ENCODE peak calls at places on chromosomes 5 and 9, in nine cellular contexts. O is brain microvascular endothelial cell, T is fibroblast of mammary gland, W is heart right ventricle, V is esophagus muscularis mucosa, U is PC-9, S is PC-3, Y is gastrocnemius medialis, G is fibroblast of villous mesenchyme. D is an unnamed sample.

GRCh38 chr9:99059074-99059894 is 45.6 kb upstream of the TGFBR1 start:
- DNase-seq in O (no peak), T (no peak), W (peak; percentile 49), V (no peak), U (no peak), S (peak; percentile 19), Y (peak; percentile 20), G (no peak), D (peak; percentile 9)

GRCh38 chr9:6450641-6451375 is 37.8 kb downstream of the UHRF2 start:
- DNase-seq in O (no peak), T (no peak), W (no peak), V (no peak), U (no peak), S (no peak), Y (no peak), G (no peak), D (no peak)

GRCh38 chr9:79701651-79702050 is 129.9 kb downstream of the TLE4 start:
- DNase-seq in O (no peak), T (peak; percentile 8), W (no peak), V (peak; percentile 45), U (no peak), S (peak; percentile 11), Y (no peak), G (peak; percentile 42), D (no peak)

GRCh38 chr9:79572032-79572890 is 496 bp downstream of the TLE4 start:
- DNase-seq in O (peak; percentile 36), T (peak; percentile 35), W (no peak), V (peak; percentile 91), U (no peak), S (peak; percentile 39), Y (no peak), G (peak; percentile 43), D (peak; percentile 55)

GRCh38 chr9:134144801-134145200 is 8.9 kb downstream of the WDR5 start:
- DNase-seq in O (no peak), T (no peak), W (no peak), V (no peak), U (no peak), S (no peak), Y (no peak), G (no peak), D (no peak)

GRCh38 chr5:36363101-36363500 is 61.4 kb upstream of the RANBP3L start:
- DNase-seq in O (peak; percentile 84), T (peak; percentile 71), W (no peak), V (no peak), U (no peak), S (peak; percentile 63), Y (no peak), G (peak; percentile 63), D (peak; percentile 65)

GRCh38 chr9:3903906-3904305 is 378.1 kb upstream of the RFX3 start:
- DNase-seq in O (no peak), T (no peak), W (no peak), V (no peak), U (no peak), S (no peak), Y (no peak), G (no peak), D (no peak)

GRCh38 chr5:158898185-158899177 is 201.2 kb downstream of the EBF1 start:
- DNase-seq in O (peak; percentile 16), T (peak; percentile 66), W (no peak), V (no peak), U (no peak), S (peak; percentile 65), Y (no peak), G (no peak), D (no peak)

GRCh38 chr5:33795532-33795931 is 96.3 kb downstream of the ADAMTS12 start:
- DNase-seq in O (no peak), T (no peak), W (no peak), V (no peak), U (no peak), S (no peak), Y (no peak), G (no peak), D (no peak)

GRCh38 chr5:73135429-73136276 is 15.3 kb downstream of the TMEM171 start:
- DNase-seq in O (peak; percentile 24), T (peak; percentile 58), W (no peak), V (no peak), U (peak; percentile 17), S (peak; percentile 35), Y (no peak), G (peak; percentile 25), D (peak; percentile 32)

GRCh38 chr5:37881359-37881758 is 41.5 kb upstream of the GDNF start:
- DNase-seq in O (no peak), T (no peak), W (no peak), V (no peak), U (no peak), S (no peak), Y (no peak), G (no peak), D (no peak)

GRCh38 chr5:69295088-69295754 is 37.4 kb downstream of the CCDC125 start:
- DNase-seq in O (peak; percentile 33), T (peak; percentile 55), W (no peak), V (no peak), U (no peak), S (peak; percentile 46), Y (no peak), G (no peak), D (peak; percentile 66)

DNA sequence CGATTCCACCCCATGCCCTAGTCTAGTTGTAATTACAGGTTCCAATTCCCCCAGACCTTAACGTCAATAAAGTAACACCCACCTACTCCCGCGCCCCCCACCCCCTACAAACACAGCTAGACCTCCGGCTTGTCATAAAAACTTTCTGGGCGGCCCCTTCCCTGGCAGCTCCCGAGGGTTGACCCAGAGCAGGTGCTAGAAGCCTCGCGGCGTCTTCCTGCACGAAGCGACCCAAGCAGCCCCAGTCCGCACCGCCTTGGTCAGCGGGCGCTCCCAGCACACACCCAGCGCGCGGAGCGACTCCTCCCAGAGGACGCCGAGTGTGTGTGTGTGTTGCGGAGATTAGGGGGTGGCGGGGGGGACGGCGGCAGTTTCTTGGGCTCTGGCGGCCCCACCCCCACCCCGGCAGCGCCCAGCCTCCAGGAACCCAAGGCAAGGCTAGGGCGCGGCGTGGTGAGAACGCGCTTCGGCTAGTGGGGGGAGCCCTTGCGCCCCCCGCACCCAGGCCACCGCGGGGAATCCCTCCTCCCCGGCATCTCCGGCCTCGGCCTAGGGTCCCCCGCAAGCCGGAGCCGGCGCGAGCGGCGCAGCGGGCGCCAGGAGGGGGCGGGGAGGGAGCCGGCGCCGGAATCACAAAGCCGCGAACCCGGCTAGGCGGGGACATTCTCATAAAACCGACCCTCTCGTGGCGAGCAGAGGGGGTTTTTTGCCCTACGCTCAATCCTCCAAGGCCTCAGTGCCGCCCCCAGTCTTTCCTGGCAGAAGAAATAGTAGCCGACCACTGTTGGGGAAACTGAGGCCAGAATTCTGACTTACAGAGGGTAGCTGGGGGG is 2.2 kb downstream of the PCDH1 start:
- DNase-seq in O (no peak), T (no peak), W (peak; percentile 52), V (no peak), U (peak; percentile 64), S (peak; percentile 51), Y (no peak), G (no peak), D (no peak)
- H3K4me3 ChIP-seq in O (peak overlapping the region; percentile 26), T (no peak overlapping the region), W (peak overlapping the region; percentile 84), V (peak overlapping the region; percentile 73), U (peak overlapping the region; percentile 99), S (peak overlapping the region; percentile 81), Y (peak overlapping the region; percentile 66), G (peak overlapping the region; percentile 3), D (peak overlapping the region; percentile 27)

GRCh38 chr5:29811914-29812679 is 1381.4 kb upstream of the CDH6 start:
- DNase-seq in O (no peak), T (no peak), W (no peak), V (no peak), U (no peak), S (peak; percentile 42), Y (no peak), G (no peak), D (no peak)
- TF ChIP-seq CTCF in O (no peak), T (no peak), W (no peak), V (no peak), U (peak; percentile 27), S (peak; percentile 59), Y (no peak), G (no peak), D (no peak)

GRCh38 chr5:150446103-150446502 is 3.4 kb downstream of the RPS14 start:
- DNase-seq in O (no peak), T (no peak), W (no peak), V (no peak), U (no peak), S (no peak), Y (no peak), G (no peak), D (no peak)

GRCh38 chr5:150447188-150447587 is 2.4 kb downstream of the RPS14 start:
- DNase-seq in O (no peak), T (no peak), W (no peak), V (no peak), U (no peak), S (no peak), Y (no peak), G (no peak), D (no peak)

GRCh38 chr5:150448353-150448752 is 1.2 kb downstream of the RPS14 start:
- DNase-seq in O (no peak), T (peak; percentile 27), W (no peak), V (no peak), U (no peak), S (no peak), Y (no peak), G (no peak), D (no peak)

GRCh38 chr5:150444770-150445169 is 4.8 kb downstream of the RPS14 start:
- DNase-seq in O (no peak), T (no peak), W (no peak), V (no peak), U (no peak), S (no peak), Y (no peak), G (no peak), D (no peak)

DNA sequence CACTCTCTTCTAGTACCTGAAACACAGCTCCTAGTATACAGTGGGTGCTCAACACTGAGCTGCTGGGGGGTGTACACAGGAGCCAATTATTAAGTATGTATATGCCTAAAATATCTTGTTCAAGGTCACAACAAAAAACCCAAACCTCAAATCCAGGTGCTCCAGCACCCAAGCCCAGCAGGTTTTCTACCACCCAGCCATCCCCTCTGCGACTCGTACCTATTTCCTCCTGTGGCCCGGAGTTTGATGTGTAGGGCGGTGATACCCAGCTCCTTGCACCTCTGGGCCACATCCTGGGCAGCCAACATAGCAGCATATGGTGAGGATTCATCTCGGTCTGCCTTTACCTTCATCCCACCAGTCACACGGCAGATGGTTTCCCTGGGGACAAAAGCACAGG is 3.0 kb downstream of the RPS14 start:
- DNase-seq in O (no peak), T (no peak), W (no peak), V (no peak), U (no peak), S (no peak), Y (no peak), G (no peak), D (no peak)
- H3K4me3 ChIP-seq in O (no peak overlapping the region), T (no peak overlapping the region), W (no peak overlapping the region), V (no peak overlapping the region), U (no peak overlapping the region), S (no peak overlapping the region), Y (no peak overlapping the region), G (no peak overlapping the region), D (no peak overlapping the region)

DNA sequence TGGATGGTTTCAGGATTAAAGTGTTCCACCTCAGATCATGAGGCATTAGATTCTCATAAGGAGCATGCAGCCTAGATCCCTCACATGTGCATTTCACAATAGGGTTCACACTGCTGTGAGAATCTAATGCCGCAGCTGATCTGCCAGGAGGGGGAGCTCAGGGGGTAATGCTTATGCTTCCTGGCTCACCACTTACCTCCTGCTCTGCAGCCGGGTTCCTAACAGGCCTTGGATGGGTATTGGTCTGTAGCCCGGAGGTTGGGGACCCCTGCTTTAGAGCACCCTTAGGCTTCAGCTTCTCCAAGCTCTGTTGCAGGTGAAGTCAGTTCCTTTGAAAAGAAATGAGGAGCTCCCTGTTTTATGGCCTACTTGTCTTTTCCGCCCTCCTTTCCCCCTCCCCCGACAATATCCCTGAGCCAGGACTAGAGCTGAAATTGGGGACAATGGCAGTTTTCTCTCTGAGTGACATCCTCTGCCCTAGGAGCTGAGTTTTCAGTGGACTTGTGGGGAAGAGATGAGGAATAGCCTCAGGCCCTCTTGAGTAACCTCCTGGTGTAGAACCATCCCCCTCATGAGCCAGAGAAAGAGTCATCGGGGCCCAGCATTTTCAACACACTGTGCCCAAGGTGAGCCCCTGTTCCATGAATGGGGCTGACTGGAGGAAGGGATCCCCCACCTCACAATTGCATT is 16.2 kb upstream of the MAT2B start:
- DNase-seq in O (peak; percentile 20), T (peak; percentile 40), W (no peak), V (no peak), U (no peak), S (peak; percentile 21), Y (no peak), G (peak; percentile 66), D (peak; percentile 35)
- TF ChIP-seq CTCF in O (peak; percentile 59), T (peak; percentile 25), W (no peak), V (no peak), U (no peak), S (peak; percentile 36), Y (no peak), G (peak; percentile 45), D (peak; percentile 31)

D was measured in cardiac fibroblast.